ENCODE peak calls at places on chromosomes 1 and 21, in seven cellular contexts. I is CD4-positive, alpha-beta T cell; R is nephron progenitor cell; N is cardiac muscle cell; X is GM10248; O is GM12878; B is astrocyte of the spinal cord. J is an unnamed sample.

GRCh38 chr1:36981771-36982622 is 52.3 kb downstream of the GRIK3 start:
- DNase-seq in I (no peak), R (no peak), N (no peak), X (no peak), O (no peak), B (no peak), J (no peak)

GRCh38 chr1:201307760-201308499 is 24.6 kb downstream of the PKP1 start:
- DNase-seq in I (no peak), R (no peak), N (no peak), X (no peak), O (no peak), B (no peak), J (no peak)

GRCh38 chr1:110258734-110259133 is 48.6 kb downstream of the KCNC4 start:
- DNase-seq in I (no peak), R (no peak), N (no peak), X (no peak), O (no peak), B (no peak), J (no peak)

GRCh38 chr21:19440792-19441494 is 1037.4 kb upstream of the TMPRSS15 start:
- DNase-seq in I (no peak), R (no peak), N (no peak), X (no peak), O (no peak), B (no peak), J (no peak)

GRCh38 chr1:54805466-54805865 is 4.3 kb upstream of the TTC22 start:
- DNase-seq in I (no peak), R (no peak), N (no peak), X (no peak), O (no peak), B (no peak), J (no peak)

GRCh38 chr1:164731161-164731747 is 172.3 kb downstream of the PBX1 start:
- DNase-seq in I (no peak), R (no peak), N (no peak), X (no peak), O (no peak), B (no peak), J (no peak)

GRCh38 chr1:35795295-35795694 is 12.5 kb upstream of the AGO4 start:
- DNase-seq in I (no peak), R (no peak), N (no peak), X (no peak), O (no peak), B (no peak), J (no peak)

GRCh38 chr21:41919666-41920398 is 34.0 kb downstream of the C2CD2 start:
- DNase-seq in I (no peak), R (no peak), N (no peak), X (no peak), O (no peak), B (no peak), J (no peak)

GRCh38 chr1:78086697-78087096 is 40.9 kb downstream of the GIPC2 start:
- DNase-seq in I (no peak), R (no peak), N (no peak), X (no peak), O (no peak), B (no peak), J (no peak)

GRCh38 chr1:25817840-25818501 is 1.8 kb upstream of the MTFR1L start:
- DNase-seq in I (no peak), R (no peak), N (no peak), X (no peak), O (no peak), B (no peak), J (no peak)

GRCh38 chr1:92066321-92066720 is 8.9 kb downstream of the SETSIP start:
- DNase-seq in I (no peak), R (no peak), N (no peak), X (no peak), O (no peak), B (no peak), J (no peak)

GRCh38 chr1:44423706-44424546 is 18.9 kb downstream of the RNF220 start:
- DNase-seq in I (no peak), R (no peak), N (peak; percentile 90), X (no peak), O (no peak), B (peak; percentile 72), J (no peak)

GRCh38 chr1:227890451-227891222 is 57.1 kb downstream of the WNT9A start:
- DNase-seq in I (peak; percentile 29), R (no peak), N (no peak), X (no peak), O (no peak), B (no peak), J (no peak)

GRCh38 chr1:177082855-177083741 is 81.4 kb downstream of the ASTN1 start:
- DNase-seq in I (no peak), R (no peak), N (no peak), X (no peak), O (no peak), B (peak; percentile 43), J (no peak)

GRCh38 chr21:39022901-39023693 is 160.2 kb downstream of the PSMG1 start:
- DNase-seq in I (no peak), R (peak; percentile 35), N (peak; percentile 95), X (no peak), O (no peak), B (no peak), J (no peak)

GRCh38 chr1:85200367-85200869 is 398 bp downstream of the SYDE2 start:
- DNase-seq in I (peak; percentile 54), R (peak; percentile 60), N (no peak), X (peak; percentile 41), O (no peak), B (peak; percentile 13), J (no peak)

GRCh38 chr1:107936498-107937481 is 28.2 kb downstream of the VAV3 start:
- DNase-seq in I (no peak), R (no peak), N (peak; percentile 94), X (peak; percentile 20), O (no peak), B (peak; percentile 95), J (no peak)

GRCh38 chr1:171138973-171139372 is 46.1 kb upstream of the FMO2 start:
- DNase-seq in I (no peak), R (no peak), N (peak; percentile 36), X (no peak), O (no peak), B (no peak), J (no peak)

GRCh38 chr1:160625725-160626498 is 20.9 kb downstream of the SLAMF1 start:
- DNase-seq in I (peak; percentile 52), R (no peak), N (peak; percentile 38), X (no peak), O (no peak), B (no peak), J (no peak)

GRCh38 chr21:42293649-42294272 is 21.4 kb downstream of the TFF3 start:
- DNase-seq in I (no peak), R (no peak), N (no peak), X (no peak), O (no peak), B (no peak), J (no peak)

GRCh38 chr1:13935336-13935735 is 235.3 kb downstream of the PRDM2 start:
- DNase-seq in I (no peak), R (no peak), N (no peak), X (no peak), O (no peak), B (no peak), J (no peak)

GRCh38 chr1:13927736-13928135 is 227.7 kb downstream of the PRDM2 start:
- DNase-seq in I (no peak), R (no peak), N (no peak), X (no peak), O (no peak), B (no peak), J (no peak)

GRCh38 chr1:13926556-13926955 is 226.6 kb downstream of the PRDM2 start:
- DNase-seq in I (no peak), R (no peak), N (no peak), X (no peak), O (no peak), B (no peak), J (no peak)

GRCh38 chr1:13930151-13930550 is 230.2 kb downstream of the PRDM2 start:
- DNase-seq in I (no peak), R (peak; percentile 25), N (no peak), X (peak; percentile 47), O (no peak), B (no peak), J (no peak)
- TF ChIP-seq CTCF in I (no peak), R (no peak), N (no peak), X (peak; percentile 49), O (peak; percentile 61), B (no peak), J (peak; percentile 37)

DNA sequence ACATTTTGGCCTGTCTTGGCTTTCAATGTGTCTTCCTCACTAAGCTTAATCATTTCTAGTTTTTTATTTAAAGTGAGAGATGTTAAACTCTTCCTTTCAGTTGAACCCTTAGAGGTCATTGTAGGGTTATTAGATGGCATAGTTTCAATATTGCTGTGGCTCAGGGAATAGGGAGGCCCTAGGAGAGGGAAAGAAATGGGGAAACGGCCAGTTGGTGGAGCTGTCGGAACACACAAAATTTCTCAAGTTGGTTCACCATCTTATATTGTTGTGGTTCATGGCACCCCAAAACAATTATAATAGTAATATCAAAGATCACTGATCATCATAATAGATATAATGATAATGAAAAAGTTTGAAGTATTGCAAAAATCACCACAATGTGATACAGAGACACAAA is 31.4 kb upstream of the KAZN start:
- DNase-seq in I (no peak), R (no peak), N (no peak), X (no peak), O (no peak), B (no peak), J (no peak)
- TF ChIP-seq CTCF in I (no peak), R (no peak), N (peak; percentile 17), X (no peak), O (no peak), B (no peak), J (peak; percentile 33)

GRCh38 chr1:232045571-232045970 is 419.0 kb downstream of the DISC1 start:
- DNase-seq in I (no peak), R (no peak), N (no peak), X (no peak), O (no peak), B (no peak), J (no peak)

GRCh38 chr1:232048481-232048880 is 421.9 kb downstream of the DISC1 start:
- DNase-seq in I (no peak), R (no peak), N (no peak), X (no peak), O (no peak), B (no peak), J (no peak)

GRCh38 chr1:232046531-232047283 is 420.1 kb downstream of the DISC1 start:
- DNase-seq in I (no peak), R (no peak), N (no peak), X (no peak), O (no peak), B (no peak), J (peak; percentile 26)

GRCh38 chr1:232049335-232049734 is 422.7 kb downstream of the DISC1 start:
- DNase-seq in I (no peak), R (no peak), N (no peak), X (no peak), O (no peak), B (no peak), J (no peak)

GRCh38 chr1:232047473-232047872 is 420.9 kb downstream of the DISC1 start:
- DNase-seq in I (no peak), R (no peak), N (no peak), X (no peak), O (no peak), B (no peak), J (no peak)
- TF ChIP-seq CTCF in I (no peak), R (no peak), N (peak; percentile 14), X (no peak), O (no peak), B (no peak), J (no peak)

DNA sequence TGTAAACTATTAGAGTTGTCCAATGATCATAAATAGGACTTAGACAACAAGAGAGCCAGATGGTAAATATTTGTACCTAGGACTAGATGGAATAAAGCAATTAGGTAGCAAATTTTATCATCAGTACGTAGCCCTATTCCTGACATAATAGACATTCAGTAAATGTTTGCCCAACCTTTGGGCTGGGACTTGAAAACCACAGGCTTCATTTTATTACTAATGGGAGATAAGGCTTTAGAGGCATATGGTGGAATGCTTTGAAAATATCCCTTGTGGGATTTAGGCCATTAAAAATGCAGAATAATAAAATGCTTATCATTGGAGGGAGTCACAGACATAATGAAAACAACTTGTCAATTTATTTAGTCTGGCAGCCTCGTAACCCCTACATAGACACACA is 296.1 kb upstream of the SPAG17 start:
- DNase-seq in I (no peak), R (no peak), N (no peak), X (no peak), O (no peak), B (no peak), J (no peak)
- TF ChIP-seq CTCF in I (no peak), R (no peak), N (no peak), X (no peak), O (no peak), B (no peak), J (no peak)

J was measured in D721Med.